ENCODE peak calls at places on chromosomes 11 and 22, in seven cellular contexts. A is esophagus muscularis mucosa; U is activated CD4-positive, alpha-beta T cell treated with anti-CD3 and anti-CD28 coated beads, Interleukin-2, amount 50 U/mL, for 1 hour; E is iPS-NIHi11; L is HT1080; S is T-helper 22 cell; J is activated T-cell treated with anti-CD3 and anti-CD28 coated beads for 1 hour. O is an unnamed sample.
A peak's percentile ranks its signal among the peaks of the same experiment; 100 is the strongest.

GRCh38 chr11:19895776-19896175 is 183.1 kb downstream of the NAV2 start:
- DNase-seq in L (no peak), A (no peak), J (no peak), S (no peak), U (no peak), E (no peak), O (no peak)

GRCh38 chr22:23068096-23068831 is 2.1 kb upstream of the GNAZ start:
- DNase-seq in L (no peak), S (no peak), J (no peak), A (no peak), U (no peak), E (no peak), O (peak; percentile 11)

GRCh38 chr11:60841797-60842687 is at the start of gene CCDC86:
- DNase-seq in J (peak; percentile 97), A (peak; percentile 100), L (peak; percentile 94), U (peak; percentile 99), E (peak; percentile 100), S (peak; percentile 96), O (peak; percentile 99)

GRCh38 chr11:1158681-1159525 is 1.1 kb downstream of the MUC5AC start:
- DNase-seq in U (no peak), J (no peak), A (no peak), S (no peak), L (no peak), E (peak; percentile 14), O (peak; percentile 63)

GRCh38 chr22:27132896-27133500 is 475.6 kb downstream of the MIAT start:
- DNase-seq in L (no peak), J (no peak), E (no peak), U (no peak), A (no peak), S (no peak), O (no peak)

GRCh38 chr11:88035271-88035670 is 140.0 kb downstream of the RAB38 start:
- DNase-seq in A (no peak), S (no peak), E (no peak), J (no peak), L (peak; percentile 29), U (no peak), O (no peak)

GRCh38 chr22:48096846-48097665 is 1334.6 kb downstream of the TBC1D22A start:
- DNase-seq in J (no peak), A (no peak), L (no peak), E (no peak), U (no peak), S (no peak), O (peak; percentile 58)

GRCh38 chr11:122729139-122729538 is 73.6 kb downstream of the UBASH3B start:
- DNase-seq in J (no peak), A (no peak), L (no peak), E (no peak), U (no peak), S (no peak), O (no peak)

GRCh38 chr22:50403701-50404101 is 60.6 kb downstream of the PPP6R2 start:
- DNase-seq in U (no peak), E (no peak), J (no peak), A (no peak), S (no peak), L (no peak), O (no peak)

GRCh38 chr11:13391217-13391616 is 71.8 kb downstream of the BTBD10 start:
- DNase-seq in A (no peak), S (no peak), L (no peak), E (no peak), J (no peak), U (no peak), O (no peak)

GRCh38 chr11:68509105-68509504 is 48.6 kb downstream of the PPP6R3 start:
- DNase-seq in E (no peak), J (no peak), A (no peak), S (no peak), U (no peak), L (no peak), O (no peak)

GRCh38 chr22:27075891-27076290 is 418.5 kb downstream of the MIAT start:
- DNase-seq in U (no peak), L (no peak), J (no peak), E (no peak), A (no peak), S (no peak), O (no peak)

GRCh38 chr11:6856871-6857270 is 6.0 kb upstream of the OR10A2 start:
- DNase-seq in S (no peak), J (no peak), U (no peak), A (no peak), L (no peak), E (no peak), O (no peak)

GRCh38 chr11:65522640-65523322 is 2.1 kb upstream of the SCYL1 start:
- DNase-seq in E (no peak), L (no peak), S (no peak), J (no peak), A (no peak), U (no peak), O (no peak)

GRCh38 chr11:117538731-117539130 is 211.1 kb downstream of the CEP164 start:
- DNase-seq in E (peak; percentile 51), L (no peak), U (no peak), A (no peak), J (no peak), S (no peak), O (no peak)

GRCh38 chr11:126430581-126431320 is 75.3 kb downstream of the ST3GAL4 start:
- DNase-seq in A (no peak), L (peak; percentile 36), J (no peak), S (no peak), E (no peak), U (no peak), O (no peak)

GRCh38 chr11:85844439-85845051 is 10.6 kb upstream of the CCDC83 start:
- DNase-seq in S (no peak), L (peak; percentile 75), U (no peak), E (peak; percentile 25), A (no peak), J (no peak), O (no peak)

GRCh38 chr22:27388090-27388600 is 413.4 kb downstream of the MN1 start:
- DNase-seq in E (no peak), U (no peak), L (no peak), A (no peak), S (no peak), J (no peak), O (no peak)

GRCh38 chr11:68146010-68146540 is 24.9 kb upstream of the CHKA start:
- DNase-seq in A (no peak), J (no peak), S (no peak), E (no peak), L (no peak), U (no peak), O (peak; percentile 37)

GRCh38 chr11:118042126-118042525 is 34.8 kb upstream of the TMPRSS4 start:
- DNase-seq in E (no peak), J (no peak), U (no peak), L (no peak), A (no peak), S (no peak), O (no peak)

GRCh38 chr11:61947486-61948210 is 2.5 kb upstream of the BEST1 start:
- DNase-seq in S (no peak), A (peak; percentile 98), U (peak; percentile 64), E (peak; percentile 93), L (peak; percentile 76), J (peak; percentile 49), O (peak; percentile 91)

GRCh38 chr11:68008381-68009337 is 1.5 kb upstream of the ALDH3B1 start:
- DNase-seq in S (no peak), A (no peak), U (no peak), E (no peak), L (no peak), J (no peak), O (no peak)